ENCODE peak calls at places on chromosomes 4 and X, in seven cellular contexts. K is ELR, D is progenitor cell of endocrine pancreas, U is left ventricle myocardium inferior, Z is ACHN, E is Right ventricle myocardium inferior, H is DND-41. L is an unnamed sample.

GRCh38 chr4:52051615-52052474 is 741 bp downstream of the SPATA18 start:
- DNase-seq in K (peak; percentile 59), D (peak; percentile 60), U (peak; percentile 74), Z (peak; percentile 81), E (peak; percentile 83), H (no peak), L (peak; percentile 84)

GRCh38 chr4:158964728-158965124 is 138.2 kb upstream of the RAPGEF2 start:
- DNase-seq in K (no peak), D (no peak), U (no peak), Z (no peak), E (no peak), H (no peak), L (no peak)

GRCh38 chrX:77009691-77010090 is 437.5 kb upstream of the FGF16 start:
- DNase-seq in K (peak; percentile 12), D (no peak), U (no peak), Z (peak; percentile 0), E (no peak), H (no peak), L (no peak)

GRCh38 chr4:121096629-121097028 is 24.3 kb upstream of the NDNF start:
- DNase-seq in K (peak; percentile 53), D (no peak), U (no peak), Z (peak; percentile 35), E (no peak), H (no peak), L (no peak)

GRCh38 chrX:15336023-15336413 is 695 bp upstream of the PIGA start:
- DNase-seq in K (peak; percentile 75), D (no peak), U (no peak), Z (peak; percentile 39), E (no peak), H (no peak), L (no peak)

GRCh38 chr4:40688446-40689095 is 58.9 kb upstream of the RBM47 start:
- DNase-seq in K (no peak), D (no peak), U (no peak), Z (no peak), E (no peak), H (no peak), L (no peak)

GRCh38 chr4:150583287-150584197 is 1.6 kb downstream of the MAB21L2 start:
- DNase-seq in K (no peak), D (no peak), U (peak; percentile 41), Z (no peak), E (peak; percentile 63), H (no peak), L (peak; percentile 69)

GRCh38 chr4:150682126-150682525 is 100.2 kb downstream of the MAB21L2 start:
- DNase-seq in K (no peak), D (no peak), U (no peak), Z (no peak), E (no peak), H (no peak), L (no peak)

GRCh38 chr4:129839687-129840086 is 743.7 kb downstream of the C4orf33 start:
- DNase-seq in K (peak; percentile 62), D (no peak), U (no peak), Z (no peak), E (no peak), H (no peak), L (no peak)

GRCh38 chrX:8955521-8955920 is 78.4 kb downstream of the FAM9B start:
- DNase-seq in K (no peak), D (no peak), U (no peak), Z (no peak), E (no peak), H (no peak), L (no peak)

GRCh38 chr4:147360301-147360700 is 120.6 kb upstream of the EDNRA start:
- DNase-seq in K (peak; percentile 58), D (no peak), U (no peak), Z (no peak), E (no peak), H (no peak), L (no peak)

GRCh38 chr4:53059253-53059652 is 197.1 kb downstream of the RASL11B start:
- DNase-seq in K (no peak), D (no peak), U (no peak), Z (no peak), E (no peak), H (no peak), L (no peak)

GRCh38 chrX:131675596-131676194 is 131.8 kb downstream of the OR13H1 start:
- DNase-seq in K (peak; percentile 32), D (no peak), U (no peak), Z (peak; percentile 12), E (no peak), H (no peak), L (no peak)

GRCh38 chrX:136130931-136131843 is 16.1 kb upstream of the FHL1 start:
- DNase-seq in K (peak; percentile 89), D (no peak), U (no peak), Z (no peak), E (no peak), H (peak; percentile 50), L (no peak)

GRCh38 chrX:110286126-110286525 is 31.8 kb downstream of the AMMECR1 start:
- DNase-seq in K (peak; percentile 92), D (no peak), U (no peak), Z (peak; percentile 52), E (no peak), H (no peak), L (no peak)

GRCh38 chrX:38117485-38117884 is 103.2 kb downstream of the SRPX start:
- DNase-seq in K (peak; percentile 15), D (no peak), U (no peak), Z (no peak), E (no peak), H (no peak), L (no peak)

GRCh38 chr4:52057196-52057595 is 6.1 kb downstream of the SPATA18 start:
- DNase-seq in K (no peak), D (no peak), U (no peak), Z (no peak), E (no peak), H (no peak), L (no peak)

GRCh38 chr4:157664726-157665125 is 444.2 kb downstream of the GRIA2 start:
- DNase-seq in K (peak; percentile 77), D (no peak), U (no peak), Z (peak; percentile 57), E (no peak), H (no peak), L (no peak)

GRCh38 chrX:16239211-16239610 is 71.9 kb downstream of the MAGEB17 start:
- DNase-seq in K (peak; percentile 86), D (no peak), U (no peak), Z (peak; percentile 70), E (no peak), H (no peak), L (no peak)

GRCh38 chr4:90028460-90028859 is 98.7 kb upstream of the CCSER1 start:
- DNase-seq in K (no peak), D (no peak), U (no peak), Z (no peak), E (no peak), H (no peak), L (no peak)

L was measured in Right ventricle myocardium superior.